ENCODE peak calls at places on chromosomes 1 and 21, in eight cellular contexts. I, O, N, A, P, Y, V and Q are unnamed samples.

GRCh38 chr21:42004406-42005199 is 5.6 kb downstream of the ZBTB21 start:
- DNase-seq in O (no peak), A (no peak), I (no peak), N (no peak), Y (no peak), P (no peak), V (no peak), Q (no peak)

GRCh38 chr1:216144661-216145450 is 278.4 kb downstream of the USH2A start:
- DNase-seq in A (no peak), O (no peak), I (no peak), V (no peak), P (no peak), N (no peak), Y (no peak), Q (no peak)

GRCh38 chr21:41929248-41929647 is 24.6 kb downstream of the C2CD2 start:
- DNase-seq in O (no peak), I (no peak), A (no peak), P (no peak), V (no peak), N (no peak), Y (no peak), Q (no peak)

GRCh38 chr1:226870323-226871046 is at the start of gene PSEN2:
- DNase-seq in A (peak), I (peak), N (peak), P (peak), Y (no peak), V (peak), O (peak), Q (peak)

GRCh38 chr21:18759751-18760161 is 356.2 kb upstream of the TMPRSS15 start:
- DNase-seq in V (no peak), A (no peak), Y (no peak), P (no peak), I (no peak), N (no peak), O (no peak), Q (no peak)

GRCh38 chr1:98110674-98111073 is 189.8 kb upstream of the DPYD start:
- DNase-seq in Y (no peak), O (no peak), N (no peak), P (no peak), A (no peak), I (no peak), V (no peak), Q (no peak)

GRCh38 chr1:197948926-197949899 is 32.0 kb downstream of the LHX9 start:
- DNase-seq in Y (no peak), N (no peak), V (no peak), O (no peak), A (no peak), I (no peak), P (no peak), Q (no peak)

GRCh38 chr1:98824724-98825123 is 163.2 kb downstream of the SNX7 start:
- DNase-seq in I (no peak), Y (no peak), N (no peak), P (no peak), O (no peak), V (no peak), A (no peak), Q (no peak)

GRCh38 chr1:228747536-228747935 is 12.3 kb downstream of the RHOU start:
- DNase-seq in V (no peak), Y (no peak), O (no peak), I (no peak), N (no peak), A (no peak), P (no peak), Q (no peak)

GRCh38 chr1:195717651-195718050 is 890.6 kb downstream of the KCNT2 start:
- DNase-seq in V (no peak), P (no peak), Y (no peak), O (peak), A (no peak), N (no peak), I (no peak), Q (no peak)

GRCh38 chr1:192628406-192629057 is 7.4 kb upstream of the RGS13 start:
- DNase-seq in P (no peak), N (no peak), Y (no peak), A (no peak), O (no peak), V (no peak), I (no peak), Q (no peak)

GRCh38 chr21:41321211-41321907 is 4.8 kb downstream of the FAM3B start:
- DNase-seq in I (no peak), N (no peak), V (no peak), P (no peak), A (no peak), O (no peak), Y (no peak), Q (no peak)

GRCh38 chr21:28590722-28591121 is 402.0 kb downstream of the LTN1 start:
- DNase-seq in Y (no peak), I (no peak), N (no peak), O (no peak), P (no peak), V (no peak), A (no peak), Q (no peak)

GRCh38 chr1:59667020-59667419 is 147.7 kb upstream of the HOOK1 start:
- DNase-seq in A (no peak), V (no peak), N (no peak), P (no peak), I (no peak), Y (no peak), O (no peak), Q (no peak)

GRCh38 chr1:2156866-2157265 is 37.7 kb downstream of the FAAP20 start:
- DNase-seq in A (no peak), V (no peak), I (no peak), N (no peak), Y (no peak), O (no peak), P (no peak), Q (no peak)

GRCh38 chr1:221263831-221264767 is 384.9 kb downstream of the HLX start:
- DNase-seq in O (peak), N (no peak), I (no peak), Y (peak), V (peak), A (no peak), P (peak), Q (peak)

GRCh38 chr1:156767879-156768608 is 709 bp downstream of the PRCC start:
- DNase-seq in P (no peak), A (no peak), O (no peak), Y (no peak), V (peak), I (no peak), N (peak), Q (no peak)

GRCh38 chr21:36499578-36500471 is 19.9 kb upstream of the CLDN14 start:
- DNase-seq in I (no peak), O (no peak), P (peak), N (peak), A (peak), V (no peak), Y (no peak), Q (no peak)

GRCh38 chr1:15937706-15938168 is 38.2 kb downstream of the ZBTB17 start:
- DNase-seq in V (no peak), I (no peak), O (no peak), P (no peak), N (peak), A (no peak), Y (no peak), Q (no peak)

GRCh38 chr1:94530373-94530878 is 11.1 kb downstream of the F3 start:
- DNase-seq in O (no peak), V (no peak), Y (no peak), P (no peak), N (no peak), I (no peak), A (no peak), Q (no peak)

GRCh38 chr1:218755128-218755527 is 410.0 kb downstream of the TGFB2 start:
- DNase-seq in V (no peak), P (no peak), A (no peak), I (no peak), N (no peak), O (no peak), Y (no peak), Q (no peak)

GRCh38 chr1:182786223-182787001 is 3.2 kb upstream of the NPL start:
- DNase-seq in N (peak), Y (peak), A (no peak), O (peak), V (peak), P (peak), I (no peak), Q (peak)

GRCh38 chr1:21857142-21857839 is 45.2 kb downstream of the LDLRAD2 start:
- DNase-seq in V (no peak), N (no peak), Y (no peak), O (no peak), I (no peak), P (no peak), A (no peak), Q (no peak)

GRCh38 chr1:24201941-24202440 is 14.9 kb upstream of the IFNLR1 start:
- DNase-seq in Y (peak), I (peak), O (peak), A (peak), V (peak), P (peak), N (peak), Q (peak)

GRCh38 chr1:247535402-247535801 is 838 bp downstream of the OR2C3 start:
- DNase-seq in P (no peak), A (no peak), O (no peak), Y (no peak), V (no peak), N (no peak), I (no peak), Q (no peak)

GRCh38 chr1:147847831-147848230 is 54.8 kb upstream of the GJA8 start:
- DNase-seq in Y (no peak), O (no peak), P (no peak), V (no peak), A (no peak), N (no peak), I (no peak), Q (no peak)

GRCh38 chr1:213095467-213095866 is 44.4 kb downstream of the RPS6KC1 start:
- DNase-seq in Y (no peak), V (no peak), O (no peak), N (no peak), P (no peak), A (no peak), I (no peak), Q (no peak)

GRCh38 chr21:45991606-45992301 is 10.2 kb downstream of the COL6A1 start:
- DNase-seq in A (no peak), N (peak), P (no peak), V (no peak), I (no peak), Y (no peak), O (no peak), Q (no peak)

GRCh38 chr1:110205156-110205555 is 5.0 kb upstream of the KCNC4 start:
- DNase-seq in I (no peak), N (no peak), V (no peak), O (no peak), P (no peak), A (no peak), Y (no peak), Q (no peak)

GRCh38 chr1:48073773-48074172 is 76.6 kb upstream of the TRABD2B start:
- DNase-seq in O (no peak), P (no peak), Y (no peak), V (no peak), N (no peak), A (no peak), I (no peak), Q (no peak)

GRCh38 chr1:36871146-36871971 is 163.0 kb downstream of the GRIK3 start:
- DNase-seq in A (peak), N (no peak), Y (no peak), V (peak), O (no peak), I (no peak), P (no peak), Q (no peak)
- H3K27ac ChIP-seq in A (peak), N (no peak), Y (no peak), V (peak), O (no peak), I (no peak), P (no peak), Q (no peak)

GRCh38 chr21:34530264-34530663 is 18.3 kb upstream of the KCNE1 start:
- DNase-seq in V (no peak), A (no peak), I (no peak), N (no peak), P (no peak), Y (no peak), O (no peak), Q (no peak)

GRCh38 chr21:34526236-34526617 is 14.2 kb upstream of the KCNE1 start:
- DNase-seq in I (no peak), Y (no peak), P (no peak), N (no peak), O (no peak), V (no peak), A (no peak), Q (no peak)

GRCh38 chr21:34526618-34527290 is 14.7 kb upstream of the KCNE1 start:
- DNase-seq in Y (peak), P (peak), O (peak), N (no peak), A (no peak), V (peak), I (no peak), Q (no peak)

GRCh38 chr21:34524671-34525601 is 12.9 kb upstream of the KCNE1 start:
- DNase-seq in V (no peak), Y (no peak), N (no peak), O (no peak), P (no peak), A (no peak), I (no peak), Q (no peak)

DNA sequence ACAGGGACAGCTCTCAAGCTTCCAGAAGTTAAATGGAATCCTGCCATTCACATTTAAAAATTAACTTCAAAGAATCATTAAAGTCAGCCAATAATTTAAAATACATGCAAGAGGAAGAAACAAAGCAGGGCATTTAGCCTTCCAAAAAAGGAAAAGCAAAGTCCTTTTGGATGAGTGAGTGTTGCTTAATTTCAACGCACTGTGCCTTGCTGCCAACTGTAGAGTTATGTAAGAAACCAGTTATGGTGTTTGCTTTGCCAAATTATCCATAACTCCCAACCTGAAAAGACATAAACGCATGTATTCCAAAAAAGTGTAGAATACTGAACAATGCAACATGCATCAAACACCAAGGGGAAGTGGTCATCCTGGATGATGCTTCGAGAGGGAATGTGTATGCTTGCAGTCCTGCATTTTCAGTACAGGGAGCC is 16.1 kb upstream of the KCNE1 start:
- DNase-seq in I (no peak), Y (no peak), A (no peak), P (no peak), V (no peak), O (no peak), N (no peak), Q (no peak)
- H3K27ac ChIP-seq in I (no peak), Y (no peak), A (peak), P (peak), V (peak), O (no peak), N (peak), Q (no peak)

GRCh38 chr1:54604051-54604450 is 19.3 kb downstream of the FAM151A start:
- DNase-seq in O (no peak), P (no peak), V (no peak), N (no peak), A (no peak), Y (no peak), I (no peak), Q (no peak)
- H3K27ac ChIP-seq in O (no peak), P (no peak), V (no peak), N (no peak), A (no peak), Y (no peak), I (no peak), Q (no peak)

GRCh38 chr1:23020731-23021130 is 1.5 kb downstream of the KDM1A start:
- DNase-seq in V (no peak), A (no peak), P (no peak), I (no peak), N (no peak), Y (no peak), O (no peak), Q (no peak)
- H3K27ac ChIP-seq in V (no peak), A (no peak), P (no peak), I (no peak), N (no peak), Y (no peak), O (no peak), Q (no peak)

GRCh38 chr1:76951185-76951584 is 83.9 kb downstream of the ST6GALNAC5 start:
- DNase-seq in A (no peak), O (no peak), P (no peak), V (no peak), Y (no peak), I (no peak), N (no peak), Q (no peak)

GRCh38 chr1:76955652-76956051 is 88.4 kb downstream of the ST6GALNAC5 start:
- DNase-seq in A (no peak), P (no peak), O (no peak), I (no peak), V (no peak), Y (no peak), N (no peak), Q (no peak)

GRCh38 chr1:76948846-76949245 is 81.6 kb downstream of the ST6GALNAC5 start:
- DNase-seq in N (no peak), Y (no peak), I (no peak), O (no peak), P (no peak), A (no peak), V (no peak), Q (no peak)

GRCh38 chr1:76949503-76949902 is 82.2 kb downstream of the ST6GALNAC5 start:
- DNase-seq in A (no peak), P (no peak), Y (no peak), V (no peak), N (no peak), I (no peak), O (no peak), Q (no peak)

DNA sequence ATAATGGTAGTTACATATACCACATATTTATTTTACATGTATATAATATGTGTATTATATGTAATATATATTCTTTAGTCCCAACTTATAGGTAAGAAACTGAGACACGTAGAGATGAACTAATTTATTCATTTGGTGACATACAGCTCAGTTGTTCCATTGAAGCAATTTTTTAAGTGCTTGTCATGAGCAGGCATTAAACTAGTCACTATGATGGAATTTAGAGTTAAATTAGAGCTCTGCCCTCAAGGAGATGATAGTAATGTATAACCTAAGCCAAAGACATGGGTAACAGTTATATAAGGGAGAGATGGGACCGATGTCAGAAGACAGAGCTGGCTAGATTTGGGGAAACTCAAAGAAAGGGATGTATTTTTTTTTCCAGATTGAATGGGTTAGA is 83.0 kb downstream of the ST6GALNAC5 start:
- DNase-seq in P (no peak), I (no peak), O (no peak), Y (no peak), V (no peak), N (no peak), A (no peak), Q (no peak)
- H3K27ac ChIP-seq in P (no peak), I (no peak), O (no peak), Y (no peak), V (no peak), N (no peak), A (no peak), Q (no peak)

GRCh38 chr1:7299994-7300393 is 471.1 kb upstream of the VAMP3 start:
- DNase-seq in Y (peak), V (no peak), A (no peak), N (no peak), I (no peak), P (no peak), O (no peak), Q (no peak)
- H3K27ac ChIP-seq in Y (peak), V (no peak), A (no peak), N (no peak), I (no peak), P (no peak), O (peak), Q (no peak)